ENCODE peak calls at places on chromosome 6, in four cellular contexts. R, U, S and M are unnamed samples.

GRCh38 chr6:13854716-13855250 is 40.4 kb upstream of the MCUR1 start:
- DNase-seq in S (no peak), R (no peak), U (no peak), M (no peak)

GRCh38 chr6:134875367-134875766 is 74.5 kb downstream of the ALDH8A1 start:
- DNase-seq in S (no peak), U (no peak), R (no peak), M (no peak)

GRCh38 chr6:144216668-144217218 is 66.4 kb downstream of the STX11 start:
- DNase-seq in U (peak; percentile 82), S (no peak), R (no peak), M (peak; percentile 83)

GRCh38 chr6:50936277-50936681 is 117.6 kb downstream of the TFAP2B start:
- DNase-seq in R (no peak), U (no peak), S (no peak), M (no peak)

GRCh38 chr6:29232725-29233124 is 62.0 kb downstream of the OR2J2 start:
- DNase-seq in S (peak; percentile 59), R (no peak), U (no peak), M (no peak)

GRCh38 chr6:27332692-27333641 is 20.9 kb upstream of the POM121L2 start:
- DNase-seq in R (peak; percentile 24), S (peak; percentile 75), U (peak; percentile 84), M (peak; percentile 68)

GRCh38 chr6:21468487-21468886 is 125.1 kb upstream of the SOX4 start:
- DNase-seq in R (no peak), U (no peak), S (no peak), M (no peak)

GRCh38 chr6:5025911-5026819 is 22.3 kb upstream of the RPP40 start:
- DNase-seq in R (no peak), U (peak; percentile 58), S (peak; percentile 35), M (peak; percentile 63)

GRCh38 chr6:43709654-43710303 is 22.2 kb upstream of the MRPS18A start:
- DNase-seq in R (no peak), S (no peak), U (no peak), M (no peak)

GRCh38 chr6:51644426-51644825 is 443.0 kb downstream of the PKHD1 start:
- DNase-seq in S (no peak), R (no peak), U (no peak), M (no peak)

GRCh38 chr6:168418151-168418551 is 22.8 kb upstream of the SMOC2 start:
- DNase-seq in S (no peak), U (no peak), R (no peak), M (no peak)

GRCh38 chr6:53922571-53922981 is 127.8 kb downstream of the LRRC1 start:
- DNase-seq in U (no peak), R (no peak), S (peak; percentile 20), M (no peak)

GRCh38 chr6:119066426-119067001 is 11.9 kb downstream of the FAM184A start:
- DNase-seq in U (no peak), S (no peak), R (no peak), M (no peak)
- TF ChIP-seq TARDBP in U (no peak), S (no peak), R (no peak), M (no peak)

GRCh38 chr6:109009761-109010612 is 84.7 kb downstream of the SESN1 start:
- DNase-seq in R (no peak), U (no peak), S (no peak), M (no peak)

GRCh38 chr6:109008951-109009760 is 85.5 kb downstream of the SESN1 start:
- DNase-seq in R (peak; percentile 13), U (peak; percentile 86), S (peak; percentile 72), M (peak; percentile 86)

GRCh38 chr6:109007521-109007920 is 87.1 kb downstream of the SESN1 start:
- DNase-seq in R (no peak), U (no peak), S (no peak), M (no peak)

GRCh38 chr6:109008061-109008460 is 86.6 kb downstream of the SESN1 start:
- DNase-seq in S (no peak), R (no peak), U (no peak), M (no peak)

DNA sequence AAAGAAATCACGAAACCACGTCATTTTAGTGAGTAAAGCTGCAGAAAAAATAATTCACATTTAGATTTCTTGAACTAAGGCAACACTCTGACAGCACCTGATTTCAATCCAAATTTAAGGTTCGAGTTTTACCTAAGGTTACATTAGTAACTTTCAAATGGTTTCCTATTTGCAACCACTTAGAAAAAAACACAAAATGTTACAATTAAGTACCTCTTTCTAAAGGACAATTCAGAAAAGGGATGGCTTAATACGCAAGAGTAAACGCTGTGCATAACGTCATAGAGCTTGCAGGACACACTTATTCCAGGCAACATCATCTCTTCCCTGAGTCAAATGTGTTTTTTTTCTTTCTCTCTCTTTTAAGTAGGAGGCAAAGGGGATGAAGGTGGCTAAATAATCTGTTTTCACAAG is 86.1 kb downstream of the SESN1 start:
- DNase-seq in R (no peak), S (no peak), U (no peak), M (no peak)
- TF ChIP-seq TARDBP in R (no peak), S (no peak), U (no peak), M (no peak)

DNA sequence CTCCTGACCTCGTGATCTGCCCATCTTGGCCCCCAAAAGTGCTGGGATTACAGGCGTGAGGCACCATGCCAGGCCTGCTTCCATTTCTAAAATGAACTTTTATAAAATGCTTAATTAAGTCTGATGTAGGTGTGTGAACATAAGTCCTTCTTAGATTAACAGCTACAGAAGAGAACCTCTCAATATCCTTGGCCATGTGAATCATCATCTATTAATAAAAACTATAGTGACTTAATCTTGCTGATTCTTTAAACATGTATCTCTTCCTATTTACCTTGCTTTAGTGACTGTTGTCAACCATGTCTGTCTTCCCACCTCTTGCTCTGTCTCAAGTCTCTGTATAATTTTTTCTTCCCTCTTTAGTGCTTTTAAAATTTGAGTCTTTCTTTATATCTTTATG is 127.1 kb downstream of the JARID2 start:
- DNase-seq in R (no peak), U (no peak), S (no peak), M (no peak)
- TF ChIP-seq TARDBP in R (no peak), U (no peak), S (no peak), M (no peak)

DNA sequence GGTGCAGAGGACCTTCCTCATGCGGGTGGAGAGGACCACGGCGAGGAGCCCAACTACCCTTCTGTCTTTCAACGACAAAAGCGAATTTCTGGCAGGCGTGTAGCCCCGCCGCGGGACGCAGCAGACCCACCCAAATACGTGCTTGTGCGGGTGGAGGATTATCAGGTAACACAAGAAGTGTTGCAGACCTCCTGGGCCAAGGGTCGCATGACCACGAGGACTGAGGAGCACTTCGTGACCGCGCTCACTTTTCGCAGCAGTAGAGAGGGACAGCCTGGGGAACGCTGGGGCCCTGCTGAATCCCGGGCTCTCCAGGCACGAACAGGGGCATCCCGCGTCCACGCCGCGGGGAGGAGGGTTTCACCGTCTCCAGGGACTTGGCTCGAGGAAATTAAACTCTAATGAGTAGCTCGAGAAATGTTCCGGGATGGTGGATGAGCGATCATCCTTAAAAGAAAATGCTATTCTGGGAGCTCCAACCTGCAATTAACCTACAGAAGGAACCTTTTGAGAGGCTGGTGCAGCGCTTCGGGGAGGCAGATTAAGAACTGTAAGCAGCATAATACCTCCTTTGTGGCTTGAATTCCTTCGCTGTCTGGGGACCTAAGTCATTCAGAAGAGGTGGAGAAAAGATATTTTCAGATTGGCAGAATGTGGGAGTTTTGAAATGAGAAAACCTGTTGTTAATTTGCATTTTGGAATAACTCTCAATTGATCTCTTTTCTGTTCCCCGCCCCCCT is 828 bp downstream of the C6orf141 start:
- DNase-seq in U (no peak), R (no peak), S (no peak), M (peak; percentile 22)
- TF ChIP-seq TARDBP in U (no peak), R (no peak), S (no peak), M (no peak)

DNA sequence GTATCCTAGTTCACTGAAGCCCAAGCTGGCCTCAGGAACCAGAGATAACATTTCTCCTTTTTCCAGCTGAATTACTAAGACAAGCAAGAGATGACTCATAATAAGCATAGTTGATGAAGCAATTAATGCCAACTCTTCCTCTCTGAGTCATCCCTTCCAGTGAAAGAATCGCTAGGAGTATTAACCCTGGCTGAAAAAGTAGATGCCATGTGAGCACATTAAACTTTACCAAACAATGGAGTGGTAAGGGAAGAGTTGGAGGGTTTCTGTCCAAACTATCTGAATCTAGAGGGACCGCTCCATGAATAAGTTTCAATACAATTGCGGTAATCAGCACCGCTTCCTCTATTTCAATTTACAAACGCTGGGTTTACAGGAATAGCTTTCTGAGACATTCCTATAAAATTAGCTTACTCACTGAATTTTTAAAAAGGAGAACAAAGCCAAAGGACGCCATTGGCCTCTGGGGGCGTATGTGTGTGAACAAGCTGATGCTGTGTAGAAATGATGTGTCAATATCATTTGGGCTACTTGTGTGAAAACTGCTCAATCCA is 48.3 kb downstream of the ATXN1 start:
- DNase-seq in U (peak; percentile 13), S (no peak), R (no peak), M (peak; percentile 35)
- TF ChIP-seq TARDBP in U (no peak), S (no peak), R (no peak), M (no peak)

GRCh38 chr6:7821426-7821825 is 89.2 kb downstream of the TXNDC5 start:
- DNase-seq in U (no peak), R (no peak), S (no peak), M (no peak)

GRCh38 chr6:7825986-7826385 is 84.6 kb downstream of the TXNDC5 start:
- DNase-seq in S (no peak), R (no peak), U (no peak), M (no peak)

GRCh38 chr6:7823552-7823951 is 87.0 kb downstream of the TXNDC5 start:
- DNase-seq in U (no peak), R (no peak), S (no peak), M (no peak)

GRCh38 chr6:7828123-7828522 is 82.5 kb downstream of the TXNDC5 start:
- DNase-seq in U (no peak), R (no peak), S (no peak), M (no peak)

GRCh38 chr6:7827142-7827541 is 83.4 kb downstream of the TXNDC5 start:
- DNase-seq in U (no peak), R (no peak), S (no peak), M (no peak)
- TF ChIP-seq TARDBP in U (no peak), R (no peak), S (no peak), M (no peak)